ENCODE peak calls at places on chromosome 15, in seven cellular contexts. One of them, this sample, is unnamed.

GRCh38 chr15:58442122-58442521 is 10.3 kb downstream of the LIPC start:
- DNase-seq in CD8-positive, alpha-beta memory T cell: no peak
- DNase-seq in endothelial cell: no peak
- DNase-seq in adrenal gland: no peak
- DNase-seq in RWPE1: peak
- DNase-seq in AG04450: no peak
- DNase-seq in HFFc6: no peak
- DNase-seq in this sample: no peak

GRCh38 chr15:57345584-57345983 is 30.7 kb upstream of the CGNL1 start:
- DNase-seq in CD8-positive, alpha-beta memory T cell: no peak
- DNase-seq in endothelial cell: peak
- DNase-seq in adrenal gland: no peak
- DNase-seq in RWPE1: no peak
- DNase-seq in AG04450: no peak
- DNase-seq in HFFc6: no peak
- DNase-seq in this sample: no peak

GRCh38 chr15:32908135-32908801 is 190.5 kb downstream of the GREM1 start:
- DNase-seq in CD8-positive, alpha-beta memory T cell: no peak
- DNase-seq in endothelial cell: no peak
- DNase-seq in adrenal gland: no peak
- DNase-seq in RWPE1: no peak
- DNase-seq in AG04450: peak
- DNase-seq in HFFc6: no peak
- DNase-seq in this sample: no peak

GRCh38 chr15:76585573-76585892 is 249.0 kb downstream of the ISL2 start:
- DNase-seq in CD8-positive, alpha-beta memory T cell: no peak
- DNase-seq in endothelial cell: no peak
- DNase-seq in adrenal gland: no peak
- DNase-seq in RWPE1: no peak
- DNase-seq in AG04450: no peak
- DNase-seq in HFFc6: no peak
- DNase-seq in this sample: no peak

GRCh38 chr15:30974112-30974511 is 17.3 kb downstream of the MTMR10 start:
- DNase-seq in CD8-positive, alpha-beta memory T cell: no peak
- DNase-seq in endothelial cell: no peak
- DNase-seq in adrenal gland: no peak
- DNase-seq in RWPE1: no peak
- DNase-seq in AG04450: no peak
- DNase-seq in HFFc6: no peak
- DNase-seq in this sample: no peak

GRCh38 chr15:76391847-76392246 is 55.3 kb downstream of the ISL2 start:
- DNase-seq in CD8-positive, alpha-beta memory T cell: no peak
- DNase-seq in endothelial cell: no peak
- DNase-seq in adrenal gland: no peak
- DNase-seq in RWPE1: no peak
- DNase-seq in AG04450: no peak
- DNase-seq in HFFc6: peak
- DNase-seq in this sample: no peak

GRCh38 chr15:52790941-52791751 is 1.0 kb upstream of the ONECUT1 start:
- DNase-seq in CD8-positive, alpha-beta memory T cell: no peak
- DNase-seq in endothelial cell: peak
- DNase-seq in adrenal gland: no peak
- DNase-seq in RWPE1: no peak
- DNase-seq in AG04450: no peak
- DNase-seq in HFFc6: no peak
- DNase-seq in this sample: no peak

GRCh38 chr15:29106551-29107290 is 162.9 kb downstream of the NSMCE3 start:
- DNase-seq in CD8-positive, alpha-beta memory T cell: no peak
- DNase-seq in endothelial cell: no peak
- DNase-seq in adrenal gland: no peak
- DNase-seq in RWPE1: no peak
- DNase-seq in AG04450: no peak
- DNase-seq in HFFc6: no peak
- DNase-seq in this sample: no peak

GRCh38 chr15:52217186-52217585 is 26.0 kb upstream of the GNB5 start:
- DNase-seq in CD8-positive, alpha-beta memory T cell: no peak
- DNase-seq in endothelial cell: peak
- DNase-seq in adrenal gland: no peak
- DNase-seq in RWPE1: peak
- DNase-seq in AG04450: no peak
- DNase-seq in HFFc6: no peak
- DNase-seq in this sample: peak

GRCh38 chr15:63835211-63835568 is 1.4 kb upstream of the HERC1 start:
- DNase-seq in CD8-positive, alpha-beta memory T cell: no peak
- DNase-seq in endothelial cell: no peak
- DNase-seq in adrenal gland: no peak
- DNase-seq in RWPE1: no peak
- DNase-seq in AG04450: no peak
- DNase-seq in HFFc6: no peak
- DNase-seq in this sample: no peak

GRCh38 chr15:63323798-63324651 is 46.6 kb downstream of the APH1B start:
- DNase-seq in CD8-positive, alpha-beta memory T cell: no peak
- DNase-seq in endothelial cell: no peak
- DNase-seq in adrenal gland: peak
- DNase-seq in RWPE1: no peak
- DNase-seq in AG04450: no peak
- DNase-seq in HFFc6: no peak
- DNase-seq in this sample: no peak

GRCh38 chr15:77026501-77027110 is 31.7 kb downstream of the PSTPIP1 start:
- DNase-seq in CD8-positive, alpha-beta memory T cell: no peak
- DNase-seq in endothelial cell: peak
- DNase-seq in adrenal gland: peak
- DNase-seq in RWPE1: no peak
- DNase-seq in AG04450: no peak
- DNase-seq in HFFc6: no peak
- DNase-seq in this sample: no peak

GRCh38 chr15:40242671-40243070 is 3.8 kb downstream of the PAK6 start:
- DNase-seq in CD8-positive, alpha-beta memory T cell: no peak
- DNase-seq in endothelial cell: no peak
- DNase-seq in adrenal gland: no peak
- DNase-seq in RWPE1: no peak
- DNase-seq in AG04450: no peak
- DNase-seq in HFFc6: no peak
- DNase-seq in this sample: no peak

GRCh38 chr15:74786659-74787165 is 4.8 kb downstream of the CSK start:
- DNase-seq in CD8-positive, alpha-beta memory T cell: peak
- DNase-seq in endothelial cell: no peak
- DNase-seq in adrenal gland: no peak
- DNase-seq in RWPE1: no peak
- DNase-seq in AG04450: no peak
- DNase-seq in HFFc6: no peak
- DNase-seq in this sample: no peak

GRCh38 chr15:51837784-51838183 is 8.3 kb downstream of the TMOD3 start:
- DNase-seq in CD8-positive, alpha-beta memory T cell: no peak
- DNase-seq in endothelial cell: no peak
- DNase-seq in adrenal gland: no peak
- DNase-seq in RWPE1: no peak
- DNase-seq in AG04450: no peak
- DNase-seq in HFFc6: peak
- DNase-seq in this sample: no peak

GRCh38 chr15:71802770-71803169 is 7.6 kb upstream of the NR2E3 start:
- DNase-seq in CD8-positive, alpha-beta memory T cell: no peak
- DNase-seq in endothelial cell: peak
- DNase-seq in adrenal gland: no peak
- DNase-seq in RWPE1: no peak
- DNase-seq in AG04450: no peak
- DNase-seq in HFFc6: no peak
- DNase-seq in this sample: no peak

GRCh38 chr15:98878172-98878571 is 129.4 kb downstream of the PGPEP1L start:
- DNase-seq in CD8-positive, alpha-beta memory T cell: no peak
- DNase-seq in endothelial cell: no peak
- DNase-seq in adrenal gland: no peak
- DNase-seq in RWPE1: no peak
- DNase-seq in AG04450: no peak
- DNase-seq in HFFc6: peak
- DNase-seq in this sample: no peak

GRCh38 chr15:86256628-86257027 is 177.0 kb downstream of the AGBL1 start:
- DNase-seq in CD8-positive, alpha-beta memory T cell: no peak
- DNase-seq in endothelial cell: no peak
- DNase-seq in adrenal gland: no peak
- DNase-seq in RWPE1: no peak
- DNase-seq in AG04450: no peak
- DNase-seq in HFFc6: no peak
- DNase-seq in this sample: no peak

GRCh38 chr15:70032509-70032908 is 65.2 kb downstream of the TLE3 start:
- DNase-seq in CD8-positive, alpha-beta memory T cell: no peak
- DNase-seq in endothelial cell: no peak
- DNase-seq in adrenal gland: no peak
- DNase-seq in RWPE1: no peak
- DNase-seq in AG04450: no peak
- DNase-seq in HFFc6: no peak
- DNase-seq in this sample: no peak

GRCh38 chr15:39403674-39404117 is 177.2 kb upstream of the THBS1 start:
- DNase-seq in CD8-positive, alpha-beta memory T cell: no peak
- DNase-seq in endothelial cell: no peak
- DNase-seq in adrenal gland: no peak
- DNase-seq in RWPE1: peak
- DNase-seq in AG04450: peak
- DNase-seq in HFFc6: peak
- DNase-seq in this sample: no peak

GRCh38 chr15:58463815-58464697 is 32.3 kb downstream of the LIPC start:
- DNase-seq in CD8-positive, alpha-beta memory T cell: peak
- DNase-seq in endothelial cell: no peak
- DNase-seq in adrenal gland: no peak
- DNase-seq in RWPE1: no peak
- DNase-seq in AG04450: peak
- DNase-seq in HFFc6: peak
- DNase-seq in this sample: no peak

GRCh38 chr15:38354321-38354929 is 99.5 kb upstream of the FAM98B start:
- DNase-seq in CD8-positive, alpha-beta memory T cell: peak
- DNase-seq in endothelial cell: peak
- DNase-seq in adrenal gland: peak
- DNase-seq in RWPE1: peak
- DNase-seq in AG04450: peak
- DNase-seq in HFFc6: peak
- DNase-seq in this sample: peak